ENCODE peak calls at places on chromosomes 5 and 9, in six cellular contexts. One of them, this sample, is unnamed.

GRCh38 chr5:147507480-147508126 is 2.3 kb downstream of the DPYSL3 start:
- DNase-seq in left lung: no peak
- DNase-seq in WTC11: no peak
- DNase-seq in nephron progenitor cell: no peak
- DNase-seq in kidney epithelial cell: no peak
- DNase-seq in GM20000: no peak
- DNase-seq in this sample: no peak

GRCh38 chr5:73030531-73030930 is 74.7 kb downstream of the FCHO2 start:
- DNase-seq in left lung: no peak
- DNase-seq in WTC11: no peak
- DNase-seq in nephron progenitor cell: no peak
- DNase-seq in kidney epithelial cell: no peak
- DNase-seq in GM20000: no peak
- DNase-seq in this sample: no peak

GRCh38 chr9:135906291-135907005 is 898 bp downstream of the CAMSAP1 start:
- DNase-seq in left lung: no peak
- DNase-seq in WTC11: no peak
- DNase-seq in nephron progenitor cell: no peak
- DNase-seq in kidney epithelial cell: no peak
- DNase-seq in GM20000: no peak
- DNase-seq in this sample: no peak

GRCh38 chr9:23088932-23089364 is 642.3 kb downstream of the DMRTA1 start:
- DNase-seq in left lung: no peak
- DNase-seq in WTC11: peak; percentile 76
- DNase-seq in nephron progenitor cell: peak; percentile 36
- DNase-seq in kidney epithelial cell: no peak
- DNase-seq in GM20000: no peak
- DNase-seq in this sample: no peak

GRCh38 chr9:119370816-119371215 is 1.6 kb upstream of the BRINP1 start:
- DNase-seq in left lung: peak; percentile 37
- DNase-seq in WTC11: peak; percentile 82
- DNase-seq in nephron progenitor cell: peak; percentile 92
- DNase-seq in kidney epithelial cell: no peak
- DNase-seq in GM20000: peak; percentile 68
- DNase-seq in this sample: no peak

GRCh38 chr5:36236801-36237200 is 4.9 kb downstream of the NADK2 start:
- DNase-seq in left lung: no peak
- DNase-seq in WTC11: no peak
- DNase-seq in nephron progenitor cell: no peak
- DNase-seq in kidney epithelial cell: no peak
- DNase-seq in GM20000: no peak
- DNase-seq in this sample: no peak

GRCh38 chr9:8332296-8332695 is 532.7 kb upstream of the DMAC1 start:
- DNase-seq in left lung: no peak
- DNase-seq in WTC11: no peak
- DNase-seq in nephron progenitor cell: no peak
- DNase-seq in kidney epithelial cell: no peak
- DNase-seq in GM20000: no peak
- DNase-seq in this sample: no peak

GRCh38 chr5:73591102-73591695 is 25.7 kb downstream of the UTP15 start:
- DNase-seq in left lung: no peak
- DNase-seq in WTC11: peak; percentile 14
- DNase-seq in nephron progenitor cell: peak; percentile 49
- DNase-seq in kidney epithelial cell: peak; percentile 56
- DNase-seq in GM20000: peak; percentile 55
- DNase-seq in this sample: no peak

GRCh38 chr5:139635606-139636206 is 12.4 kb upstream of the CXXC5 start:
- DNase-seq in left lung: peak; percentile 91
- DNase-seq in WTC11: peak; percentile 67
- DNase-seq in nephron progenitor cell: no peak
- DNase-seq in kidney epithelial cell: peak; percentile 85
- DNase-seq in GM20000: no peak
- DNase-seq in this sample: peak; percentile 65

GRCh38 chr9:85536076-85536475 is 205.7 kb downstream of the AGTPBP1 start:
- DNase-seq in left lung: no peak
- DNase-seq in WTC11: no peak
- DNase-seq in nephron progenitor cell: no peak
- DNase-seq in kidney epithelial cell: no peak
- DNase-seq in GM20000: no peak
- DNase-seq in this sample: no peak

GRCh38 chr5:113140837-113141661 is 164.5 kb downstream of the DCP2 start:
- DNase-seq in left lung: no peak
- DNase-seq in WTC11: no peak
- DNase-seq in nephron progenitor cell: no peak
- DNase-seq in kidney epithelial cell: peak; percentile 38
- DNase-seq in GM20000: no peak
- DNase-seq in this sample: no peak

GRCh38 chr9:74861773-74862172 is 25.9 kb downstream of the TRPM6 start:
- DNase-seq in left lung: no peak
- DNase-seq in WTC11: no peak
- DNase-seq in nephron progenitor cell: no peak
- DNase-seq in kidney epithelial cell: no peak
- DNase-seq in GM20000: no peak
- DNase-seq in this sample: no peak

GRCh38 chr9:84140535-84141101 is 160.0 kb downstream of the RMI1 start:
- DNase-seq in left lung: no peak
- DNase-seq in WTC11: peak; percentile 63
- DNase-seq in nephron progenitor cell: peak; percentile 52
- DNase-seq in kidney epithelial cell: no peak
- DNase-seq in GM20000: no peak
- DNase-seq in this sample: no peak

GRCh38 chr9:114096041-114096511 is 3.0 kb downstream of the KIF12 start:
- DNase-seq in left lung: no peak
- DNase-seq in WTC11: peak; percentile 68
- DNase-seq in nephron progenitor cell: peak; percentile 43
- DNase-seq in kidney epithelial cell: no peak
- DNase-seq in GM20000: no peak
- DNase-seq in this sample: no peak
- TF ChIP-seq CTCF in left lung: no peak
- TF ChIP-seq CTCF in WTC11: no peak
- TF ChIP-seq CTCF in nephron progenitor cell: peak; percentile 29
- TF ChIP-seq CTCF in kidney epithelial cell: peak; percentile 41
- TF ChIP-seq CTCF in GM20000: no peak
- TF ChIP-seq CTCF in this sample: no peak

GRCh38 chr5:32712463-32713395 is 1.6 kb downstream of the NPR3 start:
- DNase-seq in left lung: no peak
- DNase-seq in WTC11: peak; percentile 33
- DNase-seq in nephron progenitor cell: peak; percentile 20
- DNase-seq in kidney epithelial cell: no peak
- DNase-seq in GM20000: no peak
- DNase-seq in this sample: no peak
- TF ChIP-seq CTCF in left lung: no peak
- TF ChIP-seq CTCF in WTC11: no peak
- TF ChIP-seq CTCF in nephron progenitor cell: no peak
- TF ChIP-seq CTCF in kidney epithelial cell: peak; percentile 31
- TF ChIP-seq CTCF in GM20000: no peak
- TF ChIP-seq CTCF in this sample: no peak

DNA sequence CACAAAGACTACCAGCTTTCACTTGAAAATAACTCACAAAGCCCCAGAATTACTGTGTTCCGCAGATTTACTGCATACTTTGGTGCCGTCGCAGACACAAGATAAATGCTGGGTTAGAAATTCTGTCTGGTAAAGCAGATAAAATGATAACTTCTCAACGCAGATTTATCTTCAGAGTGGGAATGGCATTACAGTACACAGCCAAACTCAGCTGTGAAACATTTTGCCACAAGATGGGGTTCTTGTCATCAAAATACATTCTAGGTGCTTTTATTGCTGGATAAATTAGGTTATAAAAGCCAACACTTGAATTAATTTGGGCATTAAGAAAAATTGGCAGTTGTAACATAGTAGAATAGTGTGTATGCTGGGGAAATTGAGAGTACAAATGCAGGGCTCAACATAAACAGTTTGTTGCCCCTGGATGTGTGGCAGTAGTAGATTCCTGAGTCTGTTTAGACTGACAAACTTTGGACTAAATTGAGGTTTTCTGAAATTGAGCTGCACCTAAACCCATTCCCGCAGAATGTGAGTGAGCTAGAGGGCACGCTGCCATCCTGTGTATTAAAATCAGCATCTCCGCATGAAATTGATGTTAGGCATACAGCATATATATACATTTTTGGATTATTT is 61.1 kb downstream of the LMNB1 start:
- DNase-seq in left lung: no peak
- DNase-seq in WTC11: no peak
- DNase-seq in nephron progenitor cell: no peak
- DNase-seq in kidney epithelial cell: no peak
- DNase-seq in GM20000: no peak
- DNase-seq in this sample: no peak
- TF ChIP-seq CTCF in left lung: peak; percentile 26
- TF ChIP-seq CTCF in WTC11: no peak
- TF ChIP-seq CTCF in nephron progenitor cell: no peak
- TF ChIP-seq CTCF in kidney epithelial cell: no peak
- TF ChIP-seq CTCF in GM20000: no peak
- TF ChIP-seq CTCF in this sample: no peak

GRCh38 chr5:170630711-170631141 is 126.9 kb downstream of the KCNIP1 start:
- DNase-seq in left lung: no peak
- DNase-seq in WTC11: no peak
- DNase-seq in nephron progenitor cell: no peak
- DNase-seq in kidney epithelial cell: no peak
- DNase-seq in GM20000: no peak
- DNase-seq in this sample: peak; percentile 62

GRCh38 chr5:170632985-170633234 is 129.1 kb downstream of the KCNIP1 start:
- DNase-seq in left lung: peak; percentile 57
- DNase-seq in WTC11: peak; percentile 90
- DNase-seq in nephron progenitor cell: peak; percentile 89
- DNase-seq in kidney epithelial cell: no peak
- DNase-seq in GM20000: peak; percentile 87
- DNase-seq in this sample: no peak

GRCh38 chr5:170630226-170630625 is 126.4 kb downstream of the KCNIP1 start:
- DNase-seq in left lung: no peak
- DNase-seq in WTC11: no peak
- DNase-seq in nephron progenitor cell: no peak
- DNase-seq in kidney epithelial cell: no peak
- DNase-seq in GM20000: no peak
- DNase-seq in this sample: no peak

GRCh38 chr5:170632266-170632984 is 128.6 kb downstream of the KCNIP1 start:
- DNase-seq in left lung: no peak
- DNase-seq in WTC11: peak; percentile 61
- DNase-seq in nephron progenitor cell: peak; percentile 28
- DNase-seq in kidney epithelial cell: no peak
- DNase-seq in GM20000: no peak
- DNase-seq in this sample: no peak

DNA sequence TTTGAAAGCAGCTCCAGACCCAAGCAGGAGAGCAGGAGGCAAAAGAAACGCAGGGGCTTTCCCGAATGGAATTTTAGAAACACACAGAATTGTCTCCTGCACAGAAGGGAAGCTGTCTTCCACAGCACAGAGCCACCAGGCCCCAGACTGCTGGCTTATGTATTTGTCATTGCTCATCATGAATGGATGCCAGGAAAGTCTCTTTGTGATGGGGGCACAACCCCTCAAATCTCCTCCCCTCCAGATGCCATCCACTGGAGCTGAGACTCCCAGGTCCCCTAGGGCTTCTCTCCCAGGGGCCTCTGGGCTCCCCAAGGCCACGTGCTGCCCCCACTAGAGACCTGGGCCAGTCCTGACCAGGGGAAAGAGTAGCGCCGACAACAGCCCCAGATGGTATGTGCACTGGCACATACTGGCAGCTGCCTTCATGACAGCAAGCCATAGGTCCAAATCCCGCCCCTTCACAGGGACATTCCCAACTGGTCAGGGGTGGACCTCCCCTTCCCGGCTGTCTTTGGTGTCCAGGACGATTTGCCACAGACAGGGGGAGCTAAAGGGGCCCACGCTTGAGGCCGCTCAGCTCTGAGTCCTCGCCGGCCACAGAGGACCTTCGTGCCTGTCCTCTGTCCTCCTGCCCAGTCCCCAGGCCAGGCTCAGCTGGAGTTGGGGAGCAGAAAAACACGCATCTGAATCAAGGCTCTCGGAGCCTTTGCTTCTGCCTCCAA is 127.8 kb downstream of the KCNIP1 start:
- DNase-seq in left lung: no peak
- DNase-seq in WTC11: peak; percentile 68
- DNase-seq in nephron progenitor cell: peak; percentile 69
- DNase-seq in kidney epithelial cell: no peak
- DNase-seq in GM20000: no peak
- DNase-seq in this sample: no peak
- TF ChIP-seq CTCF in left lung: no peak
- TF ChIP-seq CTCF in WTC11: no peak
- TF ChIP-seq CTCF in nephron progenitor cell: peak; percentile 54
- TF ChIP-seq CTCF in kidney epithelial cell: peak; percentile 32
- TF ChIP-seq CTCF in GM20000: no peak
- TF ChIP-seq CTCF in this sample: no peak

DNA sequence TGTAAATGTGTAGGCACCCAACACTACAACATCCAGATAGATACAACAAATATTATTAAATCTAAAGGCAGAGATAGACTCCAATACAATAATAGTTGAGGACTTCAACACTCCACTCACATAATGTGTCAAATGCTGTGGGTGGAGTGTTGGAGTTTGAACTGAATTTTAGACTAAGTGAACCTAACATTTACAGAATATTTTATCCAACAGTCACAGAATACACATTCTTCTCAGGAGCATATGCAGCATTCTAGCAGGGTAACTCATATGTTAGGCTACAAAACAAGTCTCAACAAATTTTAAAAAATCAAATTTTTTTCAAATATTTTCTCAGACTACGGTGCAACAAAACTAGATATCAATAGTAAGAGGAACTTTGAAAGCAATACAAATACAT is 648.7 kb upstream of the CDH18 start:
- DNase-seq in left lung: no peak
- DNase-seq in WTC11: no peak
- DNase-seq in nephron progenitor cell: no peak
- DNase-seq in kidney epithelial cell: no peak
- DNase-seq in GM20000: no peak
- DNase-seq in this sample: no peak
- TF ChIP-seq CTCF in left lung: no peak
- TF ChIP-seq CTCF in WTC11: no peak
- TF ChIP-seq CTCF in nephron progenitor cell: no peak
- TF ChIP-seq CTCF in kidney epithelial cell: no peak
- TF ChIP-seq CTCF in GM20000: no peak
- TF ChIP-seq CTCF in this sample: no peak

This sample was measured in CD14-positive monocyte.